ENCODE peak calls at places on chromosomes 2 and 18, in nine cellular contexts. One of them, this sample, is unnamed.

GRCh38 chr2:231554748-231555545 is 24.7 kb upstream of the NMUR1 start:
- DNase-seq in stomach: peak; percentile 55
- DNase-seq in GM10248: no peak
- DNase-seq in brain pericyte: peak; percentile 87
- DNase-seq in T-cell: no peak
- DNase-seq in astrocyte of the spinal cord: peak; percentile 78
- DNase-seq in NCI-H524 treated with DMSO at 0.1 percent for 48 hours: no peak
- DNase-seq in stimulated activated CD8-positive, alpha-beta memory T cell treated with anti-CD3 and anti-CD28 coated beads, Interleukin-7, amount 100 ng/mL, for 1 hour: no peak
- DNase-seq in stimulated activated naive CD8-positive, alpha-beta T cell treated with anti-CD3 and anti-CD28 coated beads, Interleukin-15, Interleukin-2, amounts not matched to agents 100 U/mL and 50 U/mL, for 24 hours: peak; percentile 11
- DNase-seq in this sample: peak; percentile 75

GRCh38 chr2:111171337-111171930 is 50.7 kb downstream of the BCL2L11 start:
- DNase-seq in stomach: no peak
- DNase-seq in GM10248: no peak
- DNase-seq in brain pericyte: no peak
- DNase-seq in T-cell: no peak
- DNase-seq in astrocyte of the spinal cord: no peak
- DNase-seq in NCI-H524 treated with DMSO at 0.1 percent for 48 hours: no peak
- DNase-seq in stimulated activated CD8-positive, alpha-beta memory T cell treated with anti-CD3 and anti-CD28 coated beads, Interleukin-7, amount 100 ng/mL, for 1 hour: no peak
- DNase-seq in stimulated activated naive CD8-positive, alpha-beta T cell treated with anti-CD3 and anti-CD28 coated beads, Interleukin-15, Interleukin-2, amounts not matched to agents 100 U/mL and 50 U/mL, for 24 hours: no peak
- DNase-seq in this sample: no peak

GRCh38 chr18:39531659-39532058 is 1966.1 kb upstream of the CELF4 start:
- DNase-seq in stomach: no peak
- DNase-seq in GM10248: no peak
- DNase-seq in brain pericyte: no peak
- DNase-seq in T-cell: no peak
- DNase-seq in astrocyte of the spinal cord: no peak
- DNase-seq in NCI-H524 treated with DMSO at 0.1 percent for 48 hours: no peak
- DNase-seq in stimulated activated CD8-positive, alpha-beta memory T cell treated with anti-CD3 and anti-CD28 coated beads, Interleukin-7, amount 100 ng/mL, for 1 hour: no peak
- DNase-seq in stimulated activated naive CD8-positive, alpha-beta T cell treated with anti-CD3 and anti-CD28 coated beads, Interleukin-15, Interleukin-2, amounts not matched to agents 100 U/mL and 50 U/mL, for 24 hours: no peak
- DNase-seq in this sample: no peak

GRCh38 chr18:69400976-69401474 is 337 bp downstream of the DOK6 start:
- DNase-seq in stomach: no peak
- DNase-seq in GM10248: peak; percentile 17
- DNase-seq in brain pericyte: no peak
- DNase-seq in T-cell: no peak
- DNase-seq in astrocyte of the spinal cord: peak; percentile 18
- DNase-seq in NCI-H524 treated with DMSO at 0.1 percent for 48 hours: no peak
- DNase-seq in stimulated activated CD8-positive, alpha-beta memory T cell treated with anti-CD3 and anti-CD28 coated beads, Interleukin-7, amount 100 ng/mL, for 1 hour: no peak
- DNase-seq in stimulated activated naive CD8-positive, alpha-beta T cell treated with anti-CD3 and anti-CD28 coated beads, Interleukin-15, Interleukin-2, amounts not matched to agents 100 U/mL and 50 U/mL, for 24 hours: no peak
- DNase-seq in this sample: no peak

GRCh38 chr2:118062669-118063068 is 25.6 kb upstream of the INSIG2 start:
- DNase-seq in stomach: no peak
- DNase-seq in GM10248: no peak
- DNase-seq in brain pericyte: no peak
- DNase-seq in T-cell: no peak
- DNase-seq in astrocyte of the spinal cord: no peak
- DNase-seq in NCI-H524 treated with DMSO at 0.1 percent for 48 hours: no peak
- DNase-seq in stimulated activated CD8-positive, alpha-beta memory T cell treated with anti-CD3 and anti-CD28 coated beads, Interleukin-7, amount 100 ng/mL, for 1 hour: no peak
- DNase-seq in stimulated activated naive CD8-positive, alpha-beta T cell treated with anti-CD3 and anti-CD28 coated beads, Interleukin-15, Interleukin-2, amounts not matched to agents 100 U/mL and 50 U/mL, for 24 hours: no peak
- DNase-seq in this sample: no peak

GRCh38 chr2:217622205-217622621 is 380.6 kb downstream of the TNS1 start:
- DNase-seq in stomach: no peak
- DNase-seq in GM10248: no peak
- DNase-seq in brain pericyte: peak; percentile 25
- DNase-seq in T-cell: no peak
- DNase-seq in astrocyte of the spinal cord: peak; percentile 76
- DNase-seq in NCI-H524 treated with DMSO at 0.1 percent for 48 hours: no peak
- DNase-seq in stimulated activated CD8-positive, alpha-beta memory T cell treated with anti-CD3 and anti-CD28 coated beads, Interleukin-7, amount 100 ng/mL, for 1 hour: no peak
- DNase-seq in stimulated activated naive CD8-positive, alpha-beta T cell treated with anti-CD3 and anti-CD28 coated beads, Interleukin-15, Interleukin-2, amounts not matched to agents 100 U/mL and 50 U/mL, for 24 hours: no peak
- DNase-seq in this sample: no peak

GRCh38 chr2:231462729-231463465 is 1.4 kb downstream of the NCL start:
- DNase-seq in stomach: no peak
- DNase-seq in GM10248: no peak
- DNase-seq in brain pericyte: no peak
- DNase-seq in T-cell: no peak
- DNase-seq in astrocyte of the spinal cord: no peak
- DNase-seq in NCI-H524 treated with DMSO at 0.1 percent for 48 hours: no peak
- DNase-seq in stimulated activated CD8-positive, alpha-beta memory T cell treated with anti-CD3 and anti-CD28 coated beads, Interleukin-7, amount 100 ng/mL, for 1 hour: no peak
- DNase-seq in stimulated activated naive CD8-positive, alpha-beta T cell treated with anti-CD3 and anti-CD28 coated beads, Interleukin-15, Interleukin-2, amounts not matched to agents 100 U/mL and 50 U/mL, for 24 hours: no peak
- DNase-seq in this sample: no peak

GRCh38 chr18:8424917-8425725 is 184.1 kb upstream of the RAB12 start:
- DNase-seq in stomach: no peak
- DNase-seq in GM10248: no peak
- DNase-seq in brain pericyte: no peak
- DNase-seq in T-cell: no peak
- DNase-seq in astrocyte of the spinal cord: peak; percentile 69
- DNase-seq in NCI-H524 treated with DMSO at 0.1 percent for 48 hours: no peak
- DNase-seq in stimulated activated CD8-positive, alpha-beta memory T cell treated with anti-CD3 and anti-CD28 coated beads, Interleukin-7, amount 100 ng/mL, for 1 hour: no peak
- DNase-seq in stimulated activated naive CD8-positive, alpha-beta T cell treated with anti-CD3 and anti-CD28 coated beads, Interleukin-15, Interleukin-2, amounts not matched to agents 100 U/mL and 50 U/mL, for 24 hours: no peak
- DNase-seq in this sample: no peak

GRCh38 chr2:65305899-65306298 is 78.3 kb downstream of the ACTR2 start:
- DNase-seq in stomach: no peak
- DNase-seq in GM10248: no peak
- DNase-seq in brain pericyte: no peak
- DNase-seq in T-cell: no peak
- DNase-seq in astrocyte of the spinal cord: no peak
- DNase-seq in NCI-H524 treated with DMSO at 0.1 percent for 48 hours: no peak
- DNase-seq in stimulated activated CD8-positive, alpha-beta memory T cell treated with anti-CD3 and anti-CD28 coated beads, Interleukin-7, amount 100 ng/mL, for 1 hour: no peak
- DNase-seq in stimulated activated naive CD8-positive, alpha-beta T cell treated with anti-CD3 and anti-CD28 coated beads, Interleukin-15, Interleukin-2, amounts not matched to agents 100 U/mL and 50 U/mL, for 24 hours: no peak
- DNase-seq in this sample: no peak

GRCh38 chr2:152432206-152432653 is 97.3 kb downstream of the FMNL2 start:
- DNase-seq in stomach: no peak
- DNase-seq in GM10248: no peak
- DNase-seq in brain pericyte: no peak
- DNase-seq in T-cell: no peak
- DNase-seq in astrocyte of the spinal cord: peak; percentile 50
- DNase-seq in NCI-H524 treated with DMSO at 0.1 percent for 48 hours: peak; percentile 88
- DNase-seq in stimulated activated CD8-positive, alpha-beta memory T cell treated with anti-CD3 and anti-CD28 coated beads, Interleukin-7, amount 100 ng/mL, for 1 hour: no peak
- DNase-seq in stimulated activated naive CD8-positive, alpha-beta T cell treated with anti-CD3 and anti-CD28 coated beads, Interleukin-15, Interleukin-2, amounts not matched to agents 100 U/mL and 50 U/mL, for 24 hours: no peak
- DNase-seq in this sample: no peak

GRCh38 chr2:149466635-149467034 is 120.9 kb downstream of the MMADHC start:
- DNase-seq in stomach: no peak
- DNase-seq in GM10248: no peak
- DNase-seq in brain pericyte: no peak
- DNase-seq in T-cell: no peak
- DNase-seq in astrocyte of the spinal cord: no peak
- DNase-seq in NCI-H524 treated with DMSO at 0.1 percent for 48 hours: no peak
- DNase-seq in stimulated activated CD8-positive, alpha-beta memory T cell treated with anti-CD3 and anti-CD28 coated beads, Interleukin-7, amount 100 ng/mL, for 1 hour: no peak
- DNase-seq in stimulated activated naive CD8-positive, alpha-beta T cell treated with anti-CD3 and anti-CD28 coated beads, Interleukin-15, Interleukin-2, amounts not matched to agents 100 U/mL and 50 U/mL, for 24 hours: no peak
- DNase-seq in this sample: no peak

GRCh38 chr2:206457188-206457634 is 13.9 kb downstream of the ADAM23 start:
- DNase-seq in stomach: no peak
- DNase-seq in GM10248: peak; percentile 26
- DNase-seq in brain pericyte: no peak
- DNase-seq in T-cell: no peak
- DNase-seq in astrocyte of the spinal cord: peak; percentile 30
- DNase-seq in NCI-H524 treated with DMSO at 0.1 percent for 48 hours: no peak
- DNase-seq in stimulated activated CD8-positive, alpha-beta memory T cell treated with anti-CD3 and anti-CD28 coated beads, Interleukin-7, amount 100 ng/mL, for 1 hour: no peak
- DNase-seq in stimulated activated naive CD8-positive, alpha-beta T cell treated with anti-CD3 and anti-CD28 coated beads, Interleukin-15, Interleukin-2, amounts not matched to agents 100 U/mL and 50 U/mL, for 24 hours: no peak
- DNase-seq in this sample: no peak

GRCh38 chr2:64019975-64020281 is 700 bp upstream of the VPS54 start:
- DNase-seq in stomach: no peak
- DNase-seq in GM10248: peak; percentile 20
- DNase-seq in brain pericyte: peak; percentile 41
- DNase-seq in T-cell: no peak
- DNase-seq in astrocyte of the spinal cord: no peak
- DNase-seq in NCI-H524 treated with DMSO at 0.1 percent for 48 hours: no peak
- DNase-seq in stimulated activated CD8-positive, alpha-beta memory T cell treated with anti-CD3 and anti-CD28 coated beads, Interleukin-7, amount 100 ng/mL, for 1 hour: no peak
- DNase-seq in stimulated activated naive CD8-positive, alpha-beta T cell treated with anti-CD3 and anti-CD28 coated beads, Interleukin-15, Interleukin-2, amounts not matched to agents 100 U/mL and 50 U/mL, for 24 hours: no peak
- DNase-seq in this sample: no peak

GRCh38 chr2:45533771-45534170 is 77.3 kb downstream of the SRBD1 start:
- DNase-seq in stomach: no peak
- DNase-seq in GM10248: no peak
- DNase-seq in brain pericyte: peak; percentile 27
- DNase-seq in T-cell: no peak
- DNase-seq in astrocyte of the spinal cord: peak; percentile 43
- DNase-seq in NCI-H524 treated with DMSO at 0.1 percent for 48 hours: no peak
- DNase-seq in stimulated activated CD8-positive, alpha-beta memory T cell treated with anti-CD3 and anti-CD28 coated beads, Interleukin-7, amount 100 ng/mL, for 1 hour: no peak
- DNase-seq in stimulated activated naive CD8-positive, alpha-beta T cell treated with anti-CD3 and anti-CD28 coated beads, Interleukin-15, Interleukin-2, amounts not matched to agents 100 U/mL and 50 U/mL, for 24 hours: no peak
- DNase-seq in this sample: no peak

GRCh38 chr18:77167276-77167675 is 34.7 kb upstream of the MBP start:
- DNase-seq in stomach: no peak
- DNase-seq in GM10248: no peak
- DNase-seq in brain pericyte: no peak
- DNase-seq in T-cell: no peak
- DNase-seq in astrocyte of the spinal cord: no peak
- DNase-seq in NCI-H524 treated with DMSO at 0.1 percent for 48 hours: no peak
- DNase-seq in stimulated activated CD8-positive, alpha-beta memory T cell treated with anti-CD3 and anti-CD28 coated beads, Interleukin-7, amount 100 ng/mL, for 1 hour: no peak
- DNase-seq in stimulated activated naive CD8-positive, alpha-beta T cell treated with anti-CD3 and anti-CD28 coated beads, Interleukin-15, Interleukin-2, amounts not matched to agents 100 U/mL and 50 U/mL, for 24 hours: no peak
- DNase-seq in this sample: no peak

GRCh38 chr18:63604791-63605567 is 17.8 kb downstream of the SERPINB13 start:
- DNase-seq in stomach: no peak
- DNase-seq in GM10248: no peak
- DNase-seq in brain pericyte: no peak
- DNase-seq in T-cell: no peak
- DNase-seq in astrocyte of the spinal cord: peak; percentile 3
- DNase-seq in NCI-H524 treated with DMSO at 0.1 percent for 48 hours: peak; percentile 77
- DNase-seq in stimulated activated CD8-positive, alpha-beta memory T cell treated with anti-CD3 and anti-CD28 coated beads, Interleukin-7, amount 100 ng/mL, for 1 hour: no peak
- DNase-seq in stimulated activated naive CD8-positive, alpha-beta T cell treated with anti-CD3 and anti-CD28 coated beads, Interleukin-15, Interleukin-2, amounts not matched to agents 100 U/mL and 50 U/mL, for 24 hours: no peak
- DNase-seq in this sample: no peak

GRCh38 chr2:187826023-187826422 is 271.8 kb upstream of the TFPI start:
- DNase-seq in stomach: no peak
- DNase-seq in GM10248: no peak
- DNase-seq in brain pericyte: no peak
- DNase-seq in T-cell: no peak
- DNase-seq in astrocyte of the spinal cord: peak; percentile 54
- DNase-seq in NCI-H524 treated with DMSO at 0.1 percent for 48 hours: no peak
- DNase-seq in stimulated activated CD8-positive, alpha-beta memory T cell treated with anti-CD3 and anti-CD28 coated beads, Interleukin-7, amount 100 ng/mL, for 1 hour: no peak
- DNase-seq in stimulated activated naive CD8-positive, alpha-beta T cell treated with anti-CD3 and anti-CD28 coated beads, Interleukin-15, Interleukin-2, amounts not matched to agents 100 U/mL and 50 U/mL, for 24 hours: no peak
- DNase-seq in this sample: no peak

GRCh38 chr2:57575703-57576268 is 470.8 kb upstream of the VRK2 start:
- DNase-seq in stomach: no peak
- DNase-seq in GM10248: no peak
- DNase-seq in brain pericyte: no peak
- DNase-seq in T-cell: no peak
- DNase-seq in astrocyte of the spinal cord: no peak
- DNase-seq in NCI-H524 treated with DMSO at 0.1 percent for 48 hours: no peak
- DNase-seq in stimulated activated CD8-positive, alpha-beta memory T cell treated with anti-CD3 and anti-CD28 coated beads, Interleukin-7, amount 100 ng/mL, for 1 hour: no peak
- DNase-seq in stimulated activated naive CD8-positive, alpha-beta T cell treated with anti-CD3 and anti-CD28 coated beads, Interleukin-15, Interleukin-2, amounts not matched to agents 100 U/mL and 50 U/mL, for 24 hours: no peak
- DNase-seq in this sample: no peak

GRCh38 chr2:42366411-42366810 is 5.4 kb upstream of the COX7A2L start:
- DNase-seq in stomach: no peak
- DNase-seq in GM10248: no peak
- DNase-seq in brain pericyte: no peak
- DNase-seq in T-cell: no peak
- DNase-seq in astrocyte of the spinal cord: no peak
- DNase-seq in NCI-H524 treated with DMSO at 0.1 percent for 48 hours: no peak
- DNase-seq in stimulated activated CD8-positive, alpha-beta memory T cell treated with anti-CD3 and anti-CD28 coated beads, Interleukin-7, amount 100 ng/mL, for 1 hour: no peak
- DNase-seq in stimulated activated naive CD8-positive, alpha-beta T cell treated with anti-CD3 and anti-CD28 coated beads, Interleukin-15, Interleukin-2, amounts not matched to agents 100 U/mL and 50 U/mL, for 24 hours: no peak
- DNase-seq in this sample: no peak

GRCh38 chr2:126886201-126886905 is 12.3 kb upstream of the TEX51 start:
- DNase-seq in stomach: no peak
- DNase-seq in GM10248: peak; percentile 85
- DNase-seq in brain pericyte: no peak
- DNase-seq in T-cell: peak; percentile 31
- DNase-seq in astrocyte of the spinal cord: peak; percentile 12
- DNase-seq in NCI-H524 treated with DMSO at 0.1 percent for 48 hours: no peak
- DNase-seq in stimulated activated CD8-positive, alpha-beta memory T cell treated with anti-CD3 and anti-CD28 coated beads, Interleukin-7, amount 100 ng/mL, for 1 hour: no peak
- DNase-seq in stimulated activated naive CD8-positive, alpha-beta T cell treated with anti-CD3 and anti-CD28 coated beads, Interleukin-15, Interleukin-2, amounts not matched to agents 100 U/mL and 50 U/mL, for 24 hours: peak; percentile 80
- DNase-seq in this sample: peak; percentile 67

This sample was measured in natural killer cell treated with Interleukin-12 subunit alpha and Interleukin-12 subunit beta and Interleukin-15 and Interleukin-18, amount 100 ng/mL, for 72 hours.